ENCODE peak calls at places on chromosomes 4 and X, in five cellular contexts. One of them, this sample, is unnamed.

GRCh38 chr4:147733614-147734344 is 1.9 kb downstream of the ARHGAP10 start:
- DNase-seq in Right ventricle myocardium superior: no peak
- DNase-seq in H9: no peak
- DNase-seq in neural crest cell: no peak
- DNase-seq in choroid plexus epithelial cell: peak
- DNase-seq in this sample: peak

GRCh38 chr4:1834047-1834769 is 21.7 kb downstream of the LETM1 start:
- DNase-seq in Right ventricle myocardium superior: no peak
- DNase-seq in H9: no peak
- DNase-seq in neural crest cell: no peak
- DNase-seq in choroid plexus epithelial cell: no peak
- DNase-seq in this sample: peak

GRCh38 chr4:16217300-16218051 is 8.8 kb downstream of the TAPT1 start:
- DNase-seq in Right ventricle myocardium superior: no peak
- DNase-seq in H9: no peak
- DNase-seq in neural crest cell: no peak
- DNase-seq in choroid plexus epithelial cell: no peak
- DNase-seq in this sample: no peak

GRCh38 chr4:10032625-10033024 is 11.3 kb upstream of the SLC2A9 start:
- DNase-seq in Right ventricle myocardium superior: no peak
- DNase-seq in H9: peak
- DNase-seq in neural crest cell: no peak
- DNase-seq in choroid plexus epithelial cell: peak
- DNase-seq in this sample: peak

GRCh38 chr4:158217763-158218162 is 7.5 kb downstream of the TMEM144 start:
- DNase-seq in Right ventricle myocardium superior: no peak
- DNase-seq in H9: no peak
- DNase-seq in neural crest cell: no peak
- DNase-seq in choroid plexus epithelial cell: no peak
- DNase-seq in this sample: no peak

GRCh38 chrX:2549874-2550273 is 49.1 kb upstream of the DHRSX start:
- DNase-seq in Right ventricle myocardium superior: no peak
- DNase-seq in H9: no peak
- DNase-seq in neural crest cell: no peak
- DNase-seq in choroid plexus epithelial cell: no peak
- DNase-seq in this sample: no peak

GRCh38 chrX:74536142-74537010 is 78.0 kb downstream of the RLIM start:
- DNase-seq in Right ventricle myocardium superior: peak
- DNase-seq in H9: peak
- DNase-seq in neural crest cell: peak
- DNase-seq in choroid plexus epithelial cell: peak
- DNase-seq in this sample: peak

GRCh38 chrX:110407910-110408545 is 49.4 kb downstream of the RTL9 start:
- DNase-seq in Right ventricle myocardium superior: no peak
- DNase-seq in H9: peak
- DNase-seq in neural crest cell: peak
- DNase-seq in choroid plexus epithelial cell: peak
- DNase-seq in this sample: peak